ENCODE peak calls at places on chromosome 12, in eight cellular contexts. J is activated naive CD8-positive, alpha-beta T cell treated with anti-CD3 and anti-CD28 coated beads, Interleukin-2, amount 50 U/mL, for 24 hours; Y is WERI-Rb-1; P is foreskin fibroblast; K is breast epithelium; B is AG09309; A is stimulated activated naive B cell treated with anti-CD40 and anti-IgM and Interleukin-4, amounts not matched to agents 10 μg/mL and 1 μg/mL and 100 μg/mL, for 72 hours; D is NCI-H2171 treated with DMSO at 0.1 percent for 48 hours. R is an unnamed sample.

GRCh38 chr12:19895609-19896008 is 456.3 kb downstream of the AEBP2 start:
- DNase-seq in Y (no peak), B (no peak), P (no peak), J (no peak), D (no peak), A (no peak), K (no peak), R (peak)

GRCh38 chr12:57697076-57697475 is 3.1 kb downstream of the OS9 start:
- DNase-seq in J (no peak), P (no peak), D (no peak), K (no peak), Y (no peak), A (no peak), B (no peak), R (no peak)

GRCh38 chr12:52270541-52271070 is 3.8 kb upstream of the KRT86 start:
- DNase-seq in B (no peak), D (no peak), A (no peak), K (no peak), J (no peak), Y (no peak), P (no peak), R (no peak)

GRCh38 chr12:44873898-44874297 is 2.2 kb downstream of the NELL2 start:
- DNase-seq in P (peak), J (no peak), A (no peak), D (no peak), Y (no peak), B (no peak), K (no peak), R (no peak)

GRCh38 chr12:48532601-48533000 is 7.2 kb downstream of the OR8S1 start:
- DNase-seq in Y (no peak), J (no peak), B (no peak), K (no peak), P (no peak), D (no peak), A (no peak), R (no peak)

GRCh38 chr12:109065154-109065852 is 12.9 kb downstream of the USP30 start:
- DNase-seq in J (no peak), D (no peak), B (no peak), P (no peak), Y (no peak), K (no peak), A (no peak), R (no peak)

GRCh38 chr12:32558941-32559340 is 120.2 kb upstream of the DNM1L start:
- DNase-seq in Y (no peak), K (no peak), A (no peak), P (peak), B (peak), D (peak), J (no peak), R (no peak)

GRCh38 chr12:15152456-15152855 is 68.8 kb downstream of the RERG start:
- DNase-seq in K (no peak), B (no peak), Y (no peak), P (peak), J (no peak), D (no peak), A (no peak), R (no peak)

GRCh38 chr12:77204055-77204454 is 138.7 kb upstream of the E2F7 start:
- DNase-seq in Y (no peak), D (no peak), B (no peak), J (no peak), K (no peak), P (no peak), A (no peak), R (no peak)

GRCh38 chr12:127957001-127957660 is 309.8 kb upstream of the TMEM132C start:
- DNase-seq in B (no peak), Y (no peak), D (no peak), A (no peak), P (no peak), K (no peak), J (no peak), R (peak)

GRCh38 chr12:131713349-131713748 is 2.5 kb downstream of the SFSWAP start:
- DNase-seq in D (no peak), K (no peak), Y (no peak), A (no peak), B (no peak), P (no peak), J (no peak), R (no peak)

GRCh38 chr12:90841336-90841735 is 113.6 kb downstream of the CCER1 start:
- DNase-seq in B (no peak), J (no peak), P (peak), D (no peak), Y (no peak), K (no peak), A (no peak), R (no peak)

GRCh38 chr12:53051058-53051880 is 1.4 kb downstream of the TNS2 start:
- DNase-seq in A (no peak), P (peak), K (no peak), J (no peak), D (peak), B (no peak), Y (peak), R (peak)

GRCh38 chr12:78540621-78541336 is 323.8 kb upstream of the SYT1 start:
- DNase-seq in K (no peak), J (no peak), Y (no peak), P (peak), B (no peak), A (no peak), D (no peak), R (no peak)